ENCODE peak calls at places on chromosomes 4 and X, in eight cellular contexts. T, V, F, N, I, M, X and R are unnamed samples.

GRCh38 chrX:79161655-79162054 is 17.2 kb downstream of the GPR174 start:
- DNase-seq in T (no peak), V (no peak), F (no peak), N (peak; percentile 79), I (no peak), M (no peak), X (no peak), R (no peak)

GRCh38 chrX:77447339-77448149 is at the start of gene FGF16:
- DNase-seq in T (peak; percentile 52), V (no peak), F (peak; percentile 9), N (no peak), I (no peak), M (peak; percentile 51), X (no peak), R (no peak)

GRCh38 chrX:48794993-48795501 is 6.8 kb upstream of the HDAC6 start:
- DNase-seq in T (no peak), V (peak; percentile 58), F (no peak), N (no peak), I (no peak), M (no peak), X (no peak), R (peak; percentile 52)

GRCh38 chrX:17616936-17617335 is 120.4 kb upstream of the SCML1 start:
- DNase-seq in T (no peak), V (no peak), F (no peak), N (no peak), I (no peak), M (no peak), X (no peak), R (no peak)

GRCh38 chr4:93127489-93127888 is 701.1 kb upstream of the ATOH1 start:
- DNase-seq in T (no peak), V (no peak), F (no peak), N (no peak), I (no peak), M (no peak), X (no peak), R (no peak)

GRCh38 chr4:13711233-13711775 is 83.8 kb upstream of the BOD1L1 start:
- DNase-seq in T (no peak), V (no peak), F (no peak), N (no peak), I (no peak), M (no peak), X (no peak), R (no peak)

GRCh38 chrX:13082286-13083065 is 38.1 kb upstream of the FAM9C start:
- DNase-seq in T (no peak), V (no peak), F (no peak), N (no peak), I (no peak), M (no peak), X (no peak), R (no peak)

GRCh38 chr4:108861339-108861738 is 98.5 kb upstream of the ETNPPL start:
- DNase-seq in T (no peak), V (peak; percentile 42), F (peak; percentile 22), N (no peak), I (no peak), M (no peak), X (no peak), R (peak; percentile 22)

GRCh38 chr4:61918507-61919462 is 718.7 kb downstream of the ADGRL3 start:
- DNase-seq in T (no peak), V (no peak), F (no peak), N (no peak), I (no peak), M (no peak), X (no peak), R (no peak)

GRCh38 chrX:39875834-39876625 is 221.7 kb downstream of the BCOR start:
- DNase-seq in T (no peak), V (no peak), F (no peak), N (no peak), I (no peak), M (no peak), X (no peak), R (peak; percentile 70)

GRCh38 chrX:11351375-11352295 is 58.4 kb downstream of the AMELX start:
- DNase-seq in T (peak; percentile 80), V (peak; percentile 26), F (peak; percentile 16), N (no peak), I (no peak), M (no peak), X (no peak), R (no peak)

GRCh38 chr4:80307774-80308465 is 27.6 kb upstream of the CFAP299 start:
- DNase-seq in T (no peak), V (peak; percentile 86), F (no peak), N (no peak), I (no peak), M (no peak), X (no peak), R (peak; percentile 93)

GRCh38 chr4:115770046-115770543 is 656.7 kb upstream of the NDST4 start:
- DNase-seq in T (no peak), V (no peak), F (no peak), N (no peak), I (no peak), M (no peak), X (no peak), R (no peak)

GRCh38 chrX:98380106-98380505 is 1496.4 kb downstream of the RPA4 start:
- DNase-seq in T (no peak), V (no peak), F (no peak), N (no peak), I (no peak), M (peak; percentile 28), X (no peak), R (no peak)

GRCh38 chrX:107978707-107979307 is 3.4 kb downstream of the TEX13B start:
- DNase-seq in T (no peak), V (peak; percentile 49), F (no peak), N (no peak), I (no peak), M (no peak), X (no peak), R (peak; percentile 15)

GRCh38 chr4:102640669-102641068 is 120.1 kb downstream of the MANBA start:
- DNase-seq in T (no peak), V (peak; percentile 57), F (no peak), N (no peak), I (no peak), M (no peak), X (no peak), R (peak; percentile 41)

GRCh38 chr4:15395342-15395741 is 32.5 kb upstream of the C1QTNF7 start:
- DNase-seq in T (no peak), V (peak; percentile 26), F (no peak), N (no peak), I (no peak), M (no peak), X (no peak), R (no peak)

GRCh38 chrX:136457303-136457917 is 30.3 kb upstream of the BRS3 start:
- DNase-seq in T (no peak), V (no peak), F (no peak), N (no peak), I (no peak), M (no peak), X (no peak), R (no peak)

GRCh38 chr4:107835409-107835808 is 10.7 kb downstream of the SGMS2 start:
- DNase-seq in T (no peak), V (peak; percentile 59), F (no peak), N (no peak), I (no peak), M (no peak), X (no peak), R (no peak)

GRCh38 chr4:148415500-148415899 is 26.7 kb downstream of the NR3C2 start:
- DNase-seq in T (no peak), V (peak; percentile 4), F (no peak), N (no peak), I (no peak), M (no peak), X (no peak), R (peak; percentile 17)

GRCh38 chrX:11244641-11245040 is 48.6 kb upstream of the AMELX start:
- DNase-seq in T (no peak), V (peak; percentile 39), F (no peak), N (no peak), I (no peak), M (no peak), X (no peak), R (peak; percentile 81)

GRCh38 chr4:121541696-121542095 is 155.1 kb downstream of the ANXA5 start:
- DNase-seq in T (no peak), V (no peak), F (no peak), N (no peak), I (no peak), M (no peak), X (no peak), R (peak; percentile 53)

GRCh38 chr4:38387348-38387747 is 276.7 kb upstream of the KLF3 start:
- DNase-seq in T (peak; percentile 88), V (peak; percentile 14), F (peak; percentile 81), N (no peak), I (no peak), M (no peak), X (peak; percentile 65), R (peak; percentile 39)

GRCh38 chr4:42484630-42485029 is 87.3 kb downstream of the SHISA3 start:
- DNase-seq in T (no peak), V (no peak), F (no peak), N (no peak), I (no peak), M (no peak), X (no peak), R (no peak)
- H3K27me3 ChIP-seq in T (no peaks in the 10 kb centered on the region), V (no peaks in the 10 kb centered on the region), F (no peaks in the 10 kb centered on the region), N (no peaks in the 10 kb centered on the region), I (no peaks in the 10 kb centered on the region), M (no peaks in the 10 kb centered on the region), X (no peaks in the 10 kb centered on the region), R (no peaks in the 10 kb centered on the region)

DNA sequence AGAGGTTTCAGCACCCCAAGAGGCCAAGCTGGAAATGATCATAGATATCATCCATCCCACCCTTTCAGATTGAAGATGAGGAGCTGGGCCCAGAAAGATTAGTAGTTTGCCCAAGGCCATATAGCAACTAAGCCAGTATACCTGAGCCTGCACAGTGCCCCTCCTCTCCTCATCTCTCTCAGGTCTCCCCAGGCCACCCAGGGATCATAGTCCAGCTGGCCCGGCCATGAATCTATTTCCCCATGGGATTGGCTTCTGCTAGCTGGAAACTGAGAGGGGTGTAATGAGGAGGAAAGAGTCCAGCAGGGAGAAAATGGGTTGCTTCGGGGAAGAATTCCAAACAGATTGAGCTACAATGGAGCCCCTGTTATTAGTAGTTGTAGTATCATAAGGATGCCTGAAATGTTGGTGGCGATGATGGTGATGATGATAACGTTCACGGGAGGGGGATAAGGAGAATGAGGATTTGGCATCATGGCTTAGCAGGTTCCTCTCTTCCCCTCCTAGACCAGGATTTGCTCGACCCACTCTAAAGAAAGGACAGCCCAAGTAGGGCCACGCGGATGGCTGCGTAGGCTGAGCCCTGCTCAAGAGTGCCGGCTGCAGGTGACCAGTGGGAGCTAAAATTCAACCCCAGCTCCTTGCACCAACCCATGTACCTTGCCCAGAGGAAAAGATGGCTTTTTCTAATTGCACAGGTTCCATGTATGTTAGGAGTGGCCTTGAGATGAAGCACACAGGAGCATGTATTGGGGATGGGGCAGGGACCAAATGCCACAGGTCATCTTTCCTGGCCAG is 117.8 kb upstream of the PJA1 start:
- DNase-seq in T (no peak), V (no peak), F (no peak), N (no peak), I (no peak), M (no peak), X (no peak), R (no peak)
- H3K27me3 ChIP-seq in T (no peaks in the 10 kb centered on the region), V (no peaks in the 10 kb centered on the region), F (no peaks in the 10 kb centered on the region), N (no peaks in the 10 kb centered on the region), I (no peaks in the 10 kb centered on the region), M (no peaks in the 10 kb centered on the region), X (no peaks in the 10 kb centered on the region), R (no peaks in the 10 kb centered on the region)

GRCh38 chr4:41364871-41365270 is 108.1 kb downstream of the UCHL1 start:
- DNase-seq in T (no peak), V (peak; percentile 30), F (no peak), N (no peak), I (no peak), M (no peak), X (no peak), R (no peak)
- H3K27me3 ChIP-seq in T (no peaks in the 10 kb centered on the region), V (peaks cover 14% of the 10 kb centered on the region), F (no peaks in the 10 kb centered on the region), N (no peaks in the 10 kb centered on the region), I (peaks cover 30% of the 10 kb centered on the region), M (no peaks in the 10 kb centered on the region), X (no peaks in the 10 kb centered on the region), R (peaks cover 3% of the 10 kb centered on the region)

GRCh38 chrX:27435031-27435430 is 28.1 kb downstream of the PPP4R3C start:
- DNase-seq in T (no peak), V (no peak), F (no peak), N (no peak), I (no peak), M (no peak), X (no peak), R (no peak)
- H3K27me3 ChIP-seq in T (no peaks in the 10 kb centered on the region), V (no peaks in the 10 kb centered on the region), F (no peaks in the 10 kb centered on the region), N (no peaks in the 10 kb centered on the region), I (no peaks in the 10 kb centered on the region), M (no peaks in the 10 kb centered on the region), X (no peaks in the 10 kb centered on the region), R (no peaks in the 10 kb centered on the region)